ENCODE peak calls at places on chromosome 16, in five cellular contexts. T is neural progenitor cell, E is GM23338, S is HCT116, G is GM23248. C is an unnamed sample.

GRCh38 chr16:24062270-24062817 is 193.8 kb upstream of the CACNG3 start:
- DNase-seq in G (no peak), S (no peak), T (no peak), E (no peak), C (no peak)

GRCh38 chr16:51886456-51886855 is 660.5 kb downstream of the TOX3 start:
- DNase-seq in G (no peak), S (no peak), T (no peak), E (no peak), C (no peak)

GRCh38 chr16:87570938-87571867 is 31.1 kb upstream of the JPH3 start:
- DNase-seq in E (peak), S (peak), G (peak), T (peak), C (peak)

GRCh38 chr16:14344292-14344691 is 273.2 kb downstream of the MRTFB start:
- DNase-seq in S (no peak), G (no peak), T (no peak), E (peak), C (no peak)

GRCh38 chr16:54212893-54213292 is 73.7 kb downstream of the IRX3 start:
- DNase-seq in E (no peak), T (no peak), G (no peak), S (no peak), C (no peak)

GRCh38 chr16:89049484-89050118 is 44.1 kb upstream of the ACSF3 start:
- DNase-seq in E (no peak), G (no peak), S (no peak), T (no peak), C (no peak)

GRCh38 chr16:15837761-15838160 is 19.1 kb downstream of the MYH11 start:
- DNase-seq in S (no peak), T (no peak), E (no peak), G (no peak), C (no peak)

GRCh38 chr16:57893559-57894389 is 77.2 kb downstream of the CNGB1 start:
- DNase-seq in S (no peak), T (no peak), G (peak), E (peak), C (no peak)

GRCh38 chr16:84548971-84549844 is 44.7 kb upstream of the MEAK7 start:
- DNase-seq in S (no peak), E (no peak), G (no peak), T (no peak), C (no peak)

GRCh38 chr16:69324013-69324531 is 6.3 kb downstream of the PDF start:
- DNase-seq in E (no peak), G (no peak), S (no peak), T (no peak), C (no peak)

GRCh38 chr16:84712801-84713775 is 13.3 kb downstream of the USP10 start:
- DNase-seq in S (no peak), E (no peak), T (no peak), G (no peak), C (no peak)

GRCh38 chr16:17302213-17302612 is 168.5 kb downstream of the XYLT1 start:
- DNase-seq in T (no peak), E (no peak), S (no peak), G (no peak), C (peak)

GRCh38 chr16:85963746-85964370 is 64.9 kb downstream of the IRF8 start:
- DNase-seq in E (no peak), T (no peak), S (no peak), G (peak), C (no peak)

GRCh38 chr16:89112377-89113151 is 18.9 kb downstream of the ACSF3 start:
- DNase-seq in T (no peak), E (no peak), G (no peak), S (no peak), C (no peak)

GRCh38 chr16:14070877-14071575 is at the start of gene MRTFB:
- DNase-seq in T (peak), E (peak), G (peak), S (peak), C (peak)

GRCh38 chr16:6195966-6196365 is 1098.4 kb upstream of the EEF2KMT start:
- DNase-seq in G (no peak), S (no peak), E (peak), T (peak), C (no peak)

GRCh38 chr16:12833939-12834338 is 30.3 kb upstream of the CPPED1 start:
- DNase-seq in S (peak), G (peak), T (peak), E (peak), C (no peak)

GRCh38 chr16:84367750-84368320 is 503 bp upstream of the ATP2C2 start:
- DNase-seq in T (no peak), G (no peak), S (no peak), E (peak), C (no peak)

GRCh38 chr16:23254338-23254737 is 47.8 kb upstream of the SCNN1B start:
- DNase-seq in S (no peak), G (peak), T (peak), E (peak), C (no peak)

GRCh38 chr16:70772493-70772892 is 28.5 kb downstream of the VAC14 start:
- DNase-seq in T (no peak), S (no peak), G (peak), E (no peak), C (no peak)

GRCh38 chr16:89599451-89599858 is 14.0 kb upstream of the DPEP1 start:
- DNase-seq in S (peak), T (peak), G (peak), E (peak), C (peak)

GRCh38 chr16:85825326-85825725 is 25.8 kb downstream of the COX4I1 start:
- DNase-seq in G (no peak), S (no peak), E (peak), T (no peak), C (peak)

GRCh38 chr16:55367301-55367745 is 43.3 kb downstream of the IRX6 start:
- DNase-seq in T (no peak), G (peak), E (no peak), S (no peak), C (no peak)

GRCh38 chr16:55364811-55365210 is 40.8 kb downstream of the IRX6 start:
- DNase-seq in S (no peak), T (peak), G (no peak), E (no peak), C (no peak)

GRCh38 chr16:55368205-55368604 is 44.2 kb downstream of the IRX6 start:
- DNase-seq in G (peak), E (no peak), S (no peak), T (no peak), C (no peak)

GRCh38 chr16:55369151-55369550 is 45.1 kb downstream of the IRX6 start:
- DNase-seq in E (no peak), T (no peak), G (no peak), S (no peak), C (no peak)

DNA sequence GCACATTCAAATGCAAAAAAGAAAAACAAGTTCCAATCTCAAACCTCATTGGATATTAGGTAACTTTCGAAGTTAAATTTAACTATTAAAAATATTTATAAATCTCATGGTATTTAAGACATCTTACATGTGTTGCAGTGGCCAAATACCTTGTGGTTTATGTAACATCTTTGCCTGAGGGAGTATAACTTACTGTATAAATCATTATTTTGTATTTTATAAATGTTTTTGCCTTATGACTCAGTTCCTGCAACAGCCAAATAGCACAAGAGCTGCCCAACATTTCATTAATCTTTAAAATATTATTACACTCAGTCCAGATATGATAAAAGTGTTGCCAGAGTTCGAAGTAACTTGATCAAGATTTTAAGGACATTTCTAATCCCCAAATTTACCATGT is 43.8 kb downstream of the IRX6 start:
- DNase-seq in E (no peak), G (peak), S (no peak), T (no peak), C (no peak)
- TF ChIP-seq EZH2phosphoT487 in E (no peak), G (no peak), S (no peak), T (no peak), C (no peak)

GRCh38 chr16:56356276-56357241 is 68.8 kb downstream of the AMFR start:
- DNase-seq in T (peak), S (peak), G (peak), E (peak), C (peak)
- TF ChIP-seq EZH2phosphoT487 in T (no peak), S (no peak), G (no peak), E (no peak), C (no peak)

GRCh38 chr16:20089246-20089965 is 15.7 kb upstream of the GPR139 start:
- DNase-seq in G (no peak), S (no peak), E (no peak), T (no peak), C (no peak)

GRCh38 chr16:20079106-20079505 is 5.4 kb upstream of the GPR139 start:
- DNase-seq in E (no peak), T (no peak), S (no peak), G (no peak), C (no peak)

GRCh38 chr16:20084624-20085226 is 11.0 kb upstream of the GPR139 start:
- DNase-seq in T (no peak), E (no peak), S (no peak), G (no peak), C (no peak)
- TF ChIP-seq EZH2phosphoT487 in T (no peak), E (no peak), S (no peak), G (no peak), C (no peak)

GRCh38 chr16:580141-580945 is 9.5 kb upstream of the RAB40C start:
- DNase-seq in E (no peak), G (no peak), T (no peak), S (no peak), C (no peak)
- TF ChIP-seq EZH2phosphoT487 in E (no peak), G (no peak), T (no peak), S (no peak), C (no peak)

GRCh38 chr16:74950511-74950910 is 34.4 kb downstream of the WDR59 start:
- DNase-seq in E (no peak), T (no peak), G (no peak), S (no peak), C (no peak)

GRCh38 chr16:74951206-74951605 is 33.7 kb downstream of the WDR59 start:
- DNase-seq in G (no peak), S (no peak), T (no peak), E (no peak), C (no peak)

GRCh38 chr16:74949309-74949708 is 35.6 kb downstream of the WDR59 start:
- DNase-seq in G (no peak), S (no peak), E (no peak), T (no peak), C (no peak)

GRCh38 chr16:74951676-74952075 is 33.2 kb downstream of the WDR59 start:
- DNase-seq in G (no peak), T (no peak), E (no peak), S (no peak), C (no peak)

GRCh38 chr16:74954763-74955162 is 30.2 kb downstream of the WDR59 start:
- DNase-seq in G (no peak), S (no peak), T (no peak), E (no peak), C (no peak)
- TF ChIP-seq EZH2phosphoT487 in G (no peak), S (no peak), T (no peak), E (no peak), C (no peak)

DNA sequence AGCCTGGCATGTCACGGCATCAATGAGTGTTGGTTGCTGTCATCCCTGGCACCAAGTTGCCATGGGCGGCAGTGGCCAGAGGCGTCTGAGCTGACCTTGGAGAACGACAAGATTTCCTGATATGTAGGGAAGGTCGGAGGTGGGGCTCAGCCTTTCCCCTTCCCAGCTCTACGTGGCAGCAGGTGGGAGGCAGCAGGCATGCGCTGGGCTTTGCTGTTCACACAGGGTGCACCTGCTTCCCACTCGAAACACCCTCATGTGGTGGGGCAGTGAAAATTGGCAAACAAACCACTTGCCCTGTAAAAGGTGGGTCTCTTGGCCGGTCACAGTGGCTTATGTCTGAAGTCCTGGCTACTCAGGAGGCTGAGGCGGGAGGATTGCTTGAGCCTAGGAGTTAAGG is 12.3 kb upstream of the TFAP4 start:
- DNase-seq in G (no peak), S (no peak), E (no peak), T (no peak), C (no peak)
- TF ChIP-seq EZH2phosphoT487 in G (no peak), S (no peak), E (no peak), T (no peak), C (no peak)

GRCh38 chr16:50313596-50314483 is 47.5 kb downstream of the ADCY7 start:
- DNase-seq in S (no peak), G (peak), E (no peak), T (no peak), C (no peak)
- TF ChIP-seq EZH2phosphoT487 in S (no peak), G (no peak), E (no peak), T (no peak), C (no peak)

DNA sequence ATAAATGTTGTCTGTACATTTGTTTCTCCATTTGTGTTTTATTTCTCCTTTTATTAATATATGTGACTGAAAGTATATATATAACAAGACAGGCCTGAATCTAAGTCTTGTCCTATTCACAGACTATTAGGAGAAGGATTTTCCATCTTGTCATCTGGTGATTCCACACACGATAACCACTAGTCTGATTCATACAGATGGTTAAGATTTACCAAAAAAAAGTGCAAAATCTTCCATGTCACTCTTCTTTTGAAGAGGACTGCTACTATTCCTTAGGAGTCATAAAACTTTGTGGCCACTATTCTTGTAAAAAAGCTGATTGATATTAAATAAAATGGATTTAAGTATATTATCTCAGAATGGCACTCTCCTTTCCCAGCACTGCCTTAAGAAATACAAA is 156.3 kb downstream of the ITFG1 start:
- DNase-seq in E (no peak), S (no peak), T (no peak), G (peak), C (no peak)
- TF ChIP-seq EZH2phosphoT487 in E (no peak), S (no peak), T (no peak), G (no peak), C (no peak)

DNA sequence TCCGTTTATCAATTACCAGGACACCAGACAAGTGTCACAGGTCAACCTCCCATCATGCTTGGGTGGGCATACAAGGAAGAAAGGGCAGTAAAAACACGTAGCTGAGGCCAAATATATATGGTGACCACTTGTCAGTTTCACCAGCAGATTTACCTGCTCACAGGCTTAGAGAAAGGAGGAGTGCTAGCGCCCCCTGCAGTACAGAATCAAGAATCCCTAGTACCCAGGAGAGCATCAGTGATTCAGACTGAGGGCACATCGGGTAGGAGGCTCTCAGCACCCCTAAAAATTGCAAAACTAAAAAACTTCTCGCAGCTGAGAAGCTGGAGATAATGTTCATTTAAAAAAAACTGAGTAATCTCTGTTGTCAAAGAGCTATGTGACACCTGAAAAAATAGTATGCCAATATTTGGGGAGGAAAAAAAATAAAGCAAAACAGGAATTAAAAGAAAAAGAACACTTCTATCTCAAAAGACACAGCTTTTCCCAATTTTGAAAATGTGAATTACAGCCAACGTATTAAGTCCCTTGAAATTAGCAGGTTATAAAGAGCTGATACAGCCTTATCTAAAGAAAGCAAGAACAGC is 21.2 kb upstream of the MON1B start:
- DNase-seq in E (peak), S (peak), G (peak), T (peak), C (peak)
- TF ChIP-seq EZH2phosphoT487 in E (no peak), S (no peak), G (no peak), T (no peak), C (no peak)